ENCODE peak calls at places on chromosomes 12 and 14, in four cellular contexts. L, X, D and J are unnamed samples.

GRCh38 chr12:77940011-77940423 is 109.3 kb downstream of the NAV3 start:
- DNase-seq in L (no peak), X (no peak), D (no peak), J (no peak)

GRCh38 chr12:64691793-64692583 is 67.2 kb downstream of the GNS start:
- DNase-seq in L (no peak), X (no peak), D (no peak), J (no peak)

GRCh38 chr12:93549174-93549573 is 23.3 kb upstream of the SOCS2 start:
- DNase-seq in L (no peak), X (no peak), D (no peak), J (no peak)

GRCh38 chr12:73413974-73414373 is 1123.7 kb upstream of the ATXN7L3B start:
- DNase-seq in L (no peak), X (no peak), D (no peak), J (no peak)

GRCh38 chr14:61019537-61019936 is 38.5 kb downstream of the SLC38A6 start:
- DNase-seq in L (no peak), X (no peak), D (no peak), J (no peak)

GRCh38 chr12:55703976-55704761 is 3.5 kb downstream of the ITGA7 start:
- DNase-seq in L (no peak), X (no peak), D (no peak), J (no peak)

GRCh38 chr12:19894803-19895202 is 455.5 kb downstream of the AEBP2 start:
- DNase-seq in L (no peak), X (no peak), D (no peak), J (no peak)

GRCh38 chr14:101372894-101373640 is 188.2 kb upstream of the DIO3 start:
- DNase-seq in L (no peak), X (no peak), D (no peak), J (no peak)

GRCh38 chr14:31270196-31270772 is 62.7 kb upstream of the HECTD1 start:
- DNase-seq in L (peak; percentile 77), X (no peak), D (no peak), J (no peak)

GRCh38 chr14:100386121-100386520 is 63.0 kb downstream of the SLC25A47 start:
- DNase-seq in L (no peak), X (no peak), D (no peak), J (no peak)

GRCh38 chr12:76820888-76821482 is 57.1 kb downstream of the ZDHHC17 start:
- DNase-seq in L (peak; percentile 35), X (no peak), D (peak; percentile 21), J (no peak)

GRCh38 chr12:94057262-94058151 is 90.9 kb upstream of the PLXNC1 start:
- DNase-seq in L (peak; percentile 86), X (no peak), D (no peak), J (no peak)

GRCh38 chr12:77577756-77578155 is 252.9 kb upstream of the NAV3 start:
- DNase-seq in L (no peak), X (no peak), D (no peak), J (no peak)

GRCh38 chr14:75143761-75144527 is 17.1 kb upstream of the NEK9 start:
- DNase-seq in L (no peak), X (no peak), D (no peak), J (no peak)

GRCh38 chr12:104957388-104958008 is 592 bp downstream of the SLC41A2 start:
- DNase-seq in L (no peak), X (peak; percentile 28), D (no peak), J (peak; percentile 13)

GRCh38 chr14:31696378-31696777 is 135.2 kb downstream of the NUBPL start:
- DNase-seq in L (no peak), X (no peak), D (no peak), J (no peak)

GRCh38 chr12:82694970-82695369 is 8.3 kb downstream of the TMTC2 start:
- DNase-seq in L (no peak), X (no peak), D (no peak), J (no peak)

GRCh38 chr14:40987481-40987880 is 619.2 kb upstream of the LRFN5 start:
- DNase-seq in L (no peak), X (no peak), D (no peak), J (no peak)

GRCh38 chr14:103372552-103373304 is 12.5 kb upstream of the MARK3 start:
- DNase-seq in L (peak; percentile 48), X (no peak), D (peak; percentile 46), J (no peak)

GRCh38 chr14:46651526-46652144 is at the start of gene RPL10L:
- DNase-seq in L (no peak), X (no peak), D (peak; percentile 17), J (no peak)

GRCh38 chr14:80538633-80539375 is 327.5 kb upstream of the DIO2 start:
- DNase-seq in L (peak; percentile 11), X (no peak), D (no peak), J (no peak)

GRCh38 chr14:90839024-90839888 is 23.0 kb upstream of the TTC7B start:
- DNase-seq in L (no peak), X (no peak), D (no peak), J (no peak)

GRCh38 chr14:68654471-68654941 is 138.4 kb downstream of the ZFP36L1 start:
- DNase-seq in L (no peak), X (no peak), D (no peak), J (no peak)

GRCh38 chr12:47750229-47750798 is 8.4 kb downstream of the RAPGEF3 start:
- DNase-seq in L (no peak), X (no peak), D (no peak), J (no peak)

GRCh38 chr12:104215638-104216297 is at the start of gene TXNRD1:
- DNase-seq in L (peak; percentile 30), X (peak; percentile 88), D (peak; percentile 84), J (peak; percentile 86)

GRCh38 chr14:50830044-50830931 is 674 bp downstream of the NIN start:
- DNase-seq in L (peak; percentile 22), X (peak; percentile 41), D (peak; percentile 60), J (peak; percentile 47)

GRCh38 chr14:36657409-36658090 is 4.1 kb upstream of the PAX9 start:
- DNase-seq in L (no peak), X (no peak), D (no peak), J (no peak)

GRCh38 chr14:104696671-104697316 is 7.4 kb downstream of the INF2 start:
- DNase-seq in L (no peak), X (no peak), D (no peak), J (no peak)

GRCh38 chr12:96400631-96401060 is 407 bp upstream of the CDK17 start:
- DNase-seq in L (peak; percentile 21), X (no peak), D (no peak), J (no peak)

GRCh38 chr12:114399664-114400211 is 6.2 kb downstream of the TBX5 start:
- DNase-seq in L (no peak), X (no peak), D (peak; percentile 36), J (no peak)

GRCh38 chr12:12689672-12690287 is 6.2 kb downstream of the GPR19 start:
- DNase-seq in L (no peak), X (no peak), D (no peak), J (no peak)

GRCh38 chr12:52246720-52247621 is 13.9 kb downstream of the KRT7 start:
- DNase-seq in L (peak; percentile 82), X (no peak), D (no peak), J (no peak)

GRCh38 chr14:79543966-79544365 is 667.3 kb downstream of the DIO2 start:
- DNase-seq in L (no peak), X (no peak), D (peak; percentile 15), J (no peak)

GRCh38 chr14:92353447-92353846 is 30.5 kb downstream of the SLC24A4 start:
- DNase-seq in L (no peak), X (no peak), D (no peak), J (no peak)

GRCh38 chr12:40063424-40063823 is 42.5 kb downstream of the SLC2A13 start:
- DNase-seq in L (no peak), X (no peak), D (no peak), J (no peak)

GRCh38 chr14:59998575-59998974 is 78.6 kb downstream of the LRRC9 start:
- DNase-seq in L (no peak), X (no peak), D (no peak), J (no peak)

GRCh38 chr14:60002819-60003492 is 83.0 kb downstream of the LRRC9 start:
- DNase-seq in L (peak; percentile 0), X (no peak), D (no peak), J (no peak)

GRCh38 chr14:60008042-60008441 is 83.7 kb upstream of the PCNX4 start:
- DNase-seq in L (no peak), X (no peak), D (no peak), J (no peak)

DNA sequence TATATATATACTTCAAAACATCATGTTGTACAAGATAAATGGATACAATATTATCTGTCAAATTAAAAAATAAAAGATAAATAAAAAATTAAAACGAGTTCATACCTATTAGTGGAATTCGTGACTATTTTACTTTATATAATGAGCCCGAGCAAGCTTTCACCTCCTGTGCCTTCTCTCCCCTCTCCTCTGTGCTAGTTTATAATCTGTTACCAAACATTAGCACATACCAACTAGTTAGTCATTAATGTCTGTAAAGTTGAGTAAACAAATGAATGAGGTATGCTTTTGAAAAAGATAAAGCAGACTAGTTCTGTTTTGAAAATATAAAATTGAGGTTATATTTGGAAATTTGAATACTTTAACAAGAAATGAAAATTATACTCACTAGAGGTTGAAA is 84.0 kb downstream of the LRRC9 start:
- DNase-seq in L (peak; percentile 17), X (no peak), D (no peak), J (no peak)
- TF ChIP-seq TAF1 in L (no peak), X (no peak), D (no peak), J (no peak)

GRCh38 chr14:81766597-81766996 is 232.9 kb upstream of the SEL1L start:
- DNase-seq in L (no peak), X (no peak), D (no peak), J (no peak)
- TF ChIP-seq TAF1 in L (no peak), X (no peak), D (no peak), J (no peak)

DNA sequence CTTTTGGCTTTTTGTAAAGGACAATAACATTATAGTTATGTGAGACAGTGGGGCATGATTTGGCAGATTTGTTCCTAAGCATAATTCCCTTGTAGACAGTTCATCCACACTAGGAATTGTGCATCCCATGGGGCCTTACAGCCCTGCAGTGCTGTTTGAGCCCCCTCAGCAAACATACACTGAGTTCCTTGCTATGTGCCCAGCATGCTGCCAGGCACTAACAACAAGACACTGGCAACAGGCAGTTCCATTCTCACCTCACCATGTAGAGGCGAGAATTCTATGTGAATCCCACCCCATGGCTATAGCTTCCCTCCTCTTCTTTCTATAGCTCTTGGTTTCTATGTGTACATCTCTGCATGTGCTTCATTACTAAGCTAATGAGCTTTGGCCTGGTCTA is 1.9 kb downstream of the THTPA start:
- DNase-seq in L (no peak), X (no peak), D (no peak), J (no peak)
- TF ChIP-seq TAF1 in L (no peak), X (no peak), D (no peak), J (no peak)

DNA sequence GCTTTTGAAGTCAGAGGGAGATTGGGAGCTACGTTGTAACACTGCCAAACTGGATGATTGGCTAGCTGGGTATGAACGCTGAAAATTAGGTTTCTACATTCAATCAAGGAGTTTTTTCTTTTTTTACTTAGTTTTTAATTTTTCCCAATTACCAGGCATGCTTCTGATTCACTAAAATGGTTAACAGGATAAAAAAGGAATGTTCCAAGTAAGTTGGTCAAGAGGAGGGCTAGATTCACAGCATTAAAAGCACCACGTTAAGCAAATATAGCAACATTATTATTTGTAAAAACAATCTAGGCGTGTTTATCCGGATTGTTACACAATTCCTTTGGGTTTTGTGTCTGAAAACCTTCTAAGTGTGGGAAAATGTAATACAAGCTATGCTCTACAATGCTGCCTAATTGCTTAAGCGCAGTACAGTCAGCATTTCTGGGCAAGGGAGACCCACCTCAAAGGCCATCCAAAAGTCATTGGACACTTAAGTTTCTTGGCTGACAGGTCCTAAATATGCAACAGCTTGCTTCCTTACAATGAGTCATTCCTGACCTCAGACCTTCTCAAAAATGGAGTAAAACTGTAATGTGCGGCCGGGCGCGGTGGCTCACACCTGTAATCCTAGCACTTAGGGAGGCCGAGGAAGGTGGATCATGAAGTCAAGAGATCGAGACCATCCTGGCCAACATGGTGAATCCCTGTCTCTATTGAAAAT is 1.2 kb downstream of the RPLP0 start:
- DNase-seq in L (no peak), X (no peak), D (no peak), J (no peak)
- TF ChIP-seq TAF1 in L (no peak), X (no peak), D (no peak), J (no peak)

GRCh38 chr14:58808828-58809227 is 171.1 kb downstream of the DACT1 start:
- DNase-seq in L (no peak), X (no peak), D (no peak), J (no peak)
- TF ChIP-seq TAF1 in L (no peak), X (no peak), D (no peak), J (no peak)